ENCODE peak calls at places on chromosomes 4 and X, in four cellular contexts. One of them, this sample, is unnamed.

GRCh38 chr4:151951727-151952078 is 190.9 kb upstream of the GATB start:
- DNase-seq in GM10248: no peak
- DNase-seq in neural crest cell: no peak
- DNase-seq in mammary epithelial cell: no peak
- DNase-seq in this sample: no peak

GRCh38 chrX:24777660-24778059 is 83.9 kb downstream of the POLA1 start:
- DNase-seq in mammary epithelial cell: no peak
- DNase-seq in GM10248: peak
- DNase-seq in neural crest cell: no peak
- DNase-seq in this sample: no peak

GRCh38 chr4:139453041-139453370 is 915 bp upstream of the RAB33B start:
- DNase-seq in mammary epithelial cell: peak
- DNase-seq in GM10248: peak
- DNase-seq in neural crest cell: no peak
- DNase-seq in this sample: no peak

GRCh38 chr4:122119739-122120138 is 32.4 kb upstream of the BLTP1 start:
- DNase-seq in mammary epithelial cell: peak
- DNase-seq in neural crest cell: no peak
- DNase-seq in GM10248: no peak
- DNase-seq in this sample: no peak

GRCh38 chr4:168723020-168723419 is 226.2 kb downstream of the PALLD start:
- DNase-seq in GM10248: no peak
- DNase-seq in neural crest cell: no peak
- DNase-seq in mammary epithelial cell: no peak
- DNase-seq in this sample: no peak

GRCh38 chr4:132195181-132195580 is 953.9 kb upstream of the PCDH10 start:
- DNase-seq in neural crest cell: no peak
- DNase-seq in GM10248: no peak
- DNase-seq in mammary epithelial cell: no peak
- DNase-seq in this sample: no peak

GRCh38 chr4:79141530-79141929 is 184.3 kb downstream of the NAA11 start:
- DNase-seq in mammary epithelial cell: peak
- DNase-seq in GM10248: no peak
- DNase-seq in neural crest cell: no peak
- DNase-seq in this sample: peak

GRCh38 chr4:54227261-54228063 is 1.6 kb upstream of the PDGFRA start:
- DNase-seq in GM10248: no peak
- DNase-seq in neural crest cell: peak
- DNase-seq in mammary epithelial cell: peak
- DNase-seq in this sample: no peak

GRCh38 chr4:125317526-125317880 is 2.7 kb downstream of the FAT4 start:
- DNase-seq in GM10248: peak
- DNase-seq in neural crest cell: peak
- DNase-seq in mammary epithelial cell: peak
- DNase-seq in this sample: peak

GRCh38 chrX:48786341-48786800 is at the start of gene GATA1:
- DNase-seq in GM10248: no peak
- DNase-seq in neural crest cell: no peak
- DNase-seq in mammary epithelial cell: no peak
- DNase-seq in this sample: no peak

GRCh38 chrX:16664626-16665025 is 14.7 kb downstream of the S100G start:
- DNase-seq in mammary epithelial cell: no peak
- DNase-seq in GM10248: no peak
- DNase-seq in neural crest cell: no peak
- DNase-seq in this sample: no peak

GRCh38 chrX:119753639-119754257 is 4.6 kb upstream of the SOWAHD start:
- DNase-seq in neural crest cell: peak
- DNase-seq in GM10248: no peak
- DNase-seq in mammary epithelial cell: no peak
- DNase-seq in this sample: no peak

GRCh38 chrX:14673764-14674163 is 144.4 kb downstream of the GLRA2 start:
- DNase-seq in GM10248: peak
- DNase-seq in mammary epithelial cell: peak
- DNase-seq in neural crest cell: no peak
- DNase-seq in this sample: no peak

GRCh38 chr4:123556526-123556925 is 159.9 kb downstream of the SPRY1 start:
- DNase-seq in GM10248: no peak
- DNase-seq in mammary epithelial cell: no peak
- DNase-seq in neural crest cell: no peak
- DNase-seq in this sample: no peak

GRCh38 chrX:125378205-125378604 is 58.5 kb downstream of the TEX13C start:
- DNase-seq in GM10248: no peak
- DNase-seq in mammary epithelial cell: peak
- DNase-seq in neural crest cell: no peak
- DNase-seq in this sample: no peak

GRCh38 chr4:117134386-117134785 is 49.0 kb upstream of the TRAM1L1 start:
- DNase-seq in mammary epithelial cell: peak
- DNase-seq in neural crest cell: no peak
- DNase-seq in GM10248: peak
- DNase-seq in this sample: no peak

GRCh38 chr4:26879805-26880204 is 19.2 kb downstream of the STIM2 start:
- DNase-seq in neural crest cell: no peak
- DNase-seq in GM10248: no peak
- DNase-seq in mammary epithelial cell: no peak
- DNase-seq in this sample: no peak

GRCh38 chrX:126165721-126166401 is at the start of gene DCAF12L2:
- DNase-seq in neural crest cell: peak
- DNase-seq in GM10248: no peak
- DNase-seq in mammary epithelial cell: no peak
- DNase-seq in this sample: peak

GRCh38 chr4:10623862-10624261 is 60.7 kb downstream of the CLNK start:
- DNase-seq in GM10248: no peak
- DNase-seq in neural crest cell: no peak
- DNase-seq in mammary epithelial cell: no peak
- DNase-seq in this sample: no peak

GRCh38 chrX:3184176-3184930 is 143.1 kb downstream of the ARSF start:
- DNase-seq in mammary epithelial cell: no peak
- DNase-seq in neural crest cell: no peak
- DNase-seq in GM10248: no peak
- DNase-seq in this sample: no peak

GRCh38 chrX:64394874-64395567 is at the start of gene MTMR8:
- DNase-seq in mammary epithelial cell: peak
- DNase-seq in GM10248: peak
- DNase-seq in neural crest cell: peak
- DNase-seq in this sample: peak

GRCh38 chrX:36908801-36909403 is 99.3 kb upstream of the FAM47C start:
- DNase-seq in neural crest cell: no peak
- DNase-seq in GM10248: peak
- DNase-seq in mammary epithelial cell: peak
- DNase-seq in this sample: no peak

GRCh38 chrX:8868906-8869305 is 67.7 kb upstream of the FAM9A start:
- DNase-seq in mammary epithelial cell: peak
- DNase-seq in neural crest cell: no peak
- DNase-seq in GM10248: no peak
- DNase-seq in this sample: no peak

GRCh38 chr4:1013225-1014073 is 2.0 kb downstream of the FGFRL1 start:
- DNase-seq in mammary epithelial cell: no peak
- DNase-seq in GM10248: no peak
- DNase-seq in neural crest cell: no peak
- DNase-seq in this sample: no peak

GRCh38 chr4:3369781-3370660 is 71.7 kb upstream of the HGFAC start:
- DNase-seq in mammary epithelial cell: peak
- DNase-seq in GM10248: peak
- DNase-seq in neural crest cell: peak
- DNase-seq in this sample: no peak

GRCh38 chr4:127549521-127549920 is 83.2 kb upstream of the INTU start:
- DNase-seq in mammary epithelial cell: no peak
- DNase-seq in GM10248: no peak
- DNase-seq in neural crest cell: no peak
- DNase-seq in this sample: no peak

GRCh38 chrX:120251471-120252011 is 929 bp downstream of the ZBTB33 start:
- DNase-seq in mammary epithelial cell: peak
- DNase-seq in neural crest cell: peak
- DNase-seq in GM10248: peak
- DNase-seq in this sample: no peak

GRCh38 chrX:23789386-23790146 is 6.6 kb downstream of the SAT1 start:
- DNase-seq in neural crest cell: no peak
- DNase-seq in mammary epithelial cell: no peak
- DNase-seq in GM10248: no peak
- DNase-seq in this sample: no peak

GRCh38 chr4:84058201-84058600 is 440.9 kb downstream of the NKX6-1 start:
- DNase-seq in GM10248: no peak
- DNase-seq in mammary epithelial cell: no peak
- DNase-seq in neural crest cell: no peak
- DNase-seq in this sample: no peak

GRCh38 chrX:108177321-108177990 is 85.9 kb downstream of the ATG4A start:
- DNase-seq in neural crest cell: no peak
- DNase-seq in GM10248: no peak
- DNase-seq in mammary epithelial cell: no peak
- DNase-seq in this sample: no peak

GRCh38 chrX:29699214-29699613 is 516.1 kb upstream of the MAGEB2 start:
- DNase-seq in GM10248: no peak
- DNase-seq in neural crest cell: no peak
- DNase-seq in mammary epithelial cell: no peak
- DNase-seq in this sample: no peak

GRCh38 chr4:74202062-74202586 is 44.2 kb downstream of the MTHFD2L start:
- DNase-seq in GM10248: no peak
- DNase-seq in neural crest cell: no peak
- DNase-seq in mammary epithelial cell: no peak
- DNase-seq in this sample: no peak

GRCh38 chr4:26355392-26356052 is 34.7 kb downstream of the RBPJ start:
- DNase-seq in mammary epithelial cell: no peak
- DNase-seq in GM10248: no peak
- DNase-seq in neural crest cell: no peak
- DNase-seq in this sample: no peak

GRCh38 chr4:126697748-126698147 is 935.0 kb upstream of the INTU start:
- DNase-seq in neural crest cell: no peak
- DNase-seq in mammary epithelial cell: peak
- DNase-seq in GM10248: no peak
- DNase-seq in this sample: no peak

DNA sequence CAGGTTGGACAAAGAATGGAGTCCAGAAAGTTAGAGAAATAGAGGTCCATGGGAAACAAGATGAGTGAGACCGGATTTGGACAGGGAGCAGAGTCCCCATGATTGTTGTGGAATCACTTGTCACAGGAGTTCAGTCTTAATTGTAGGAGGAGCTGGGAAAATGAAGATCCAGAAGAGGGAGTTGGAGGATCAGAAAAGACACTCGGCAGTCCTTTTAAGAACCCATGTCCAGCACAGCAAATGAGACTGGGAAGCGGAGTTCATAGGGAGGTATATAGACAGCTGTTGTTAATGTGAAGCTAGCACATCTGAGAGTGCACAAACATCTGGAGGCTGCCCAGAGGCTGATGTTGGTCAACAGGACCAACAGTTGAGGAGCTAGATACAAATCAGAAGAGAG is 111.4 kb upstream of the RXFP1 start:
- DNase-seq in neural crest cell: no peak
- DNase-seq in mammary epithelial cell: peak
- DNase-seq in GM10248: no peak
- DNase-seq in this sample: no peak
- TF ChIP-seq CTCF in neural crest cell: no peak
- TF ChIP-seq CTCF in mammary epithelial cell: peak
- TF ChIP-seq CTCF in GM10248: no peak
- TF ChIP-seq CTCF in this sample: no peak

GRCh38 chr4:33543941-33544450 is 2700.3 kb downstream of the ARAP2 start:
- DNase-seq in mammary epithelial cell: no peak
- DNase-seq in neural crest cell: no peak
- DNase-seq in GM10248: no peak
- DNase-seq in this sample: no peak
- TF ChIP-seq CTCF in mammary epithelial cell: no peak
- TF ChIP-seq CTCF in neural crest cell: no peak
- TF ChIP-seq CTCF in GM10248: no peak
- TF ChIP-seq CTCF in this sample: no peak

DNA sequence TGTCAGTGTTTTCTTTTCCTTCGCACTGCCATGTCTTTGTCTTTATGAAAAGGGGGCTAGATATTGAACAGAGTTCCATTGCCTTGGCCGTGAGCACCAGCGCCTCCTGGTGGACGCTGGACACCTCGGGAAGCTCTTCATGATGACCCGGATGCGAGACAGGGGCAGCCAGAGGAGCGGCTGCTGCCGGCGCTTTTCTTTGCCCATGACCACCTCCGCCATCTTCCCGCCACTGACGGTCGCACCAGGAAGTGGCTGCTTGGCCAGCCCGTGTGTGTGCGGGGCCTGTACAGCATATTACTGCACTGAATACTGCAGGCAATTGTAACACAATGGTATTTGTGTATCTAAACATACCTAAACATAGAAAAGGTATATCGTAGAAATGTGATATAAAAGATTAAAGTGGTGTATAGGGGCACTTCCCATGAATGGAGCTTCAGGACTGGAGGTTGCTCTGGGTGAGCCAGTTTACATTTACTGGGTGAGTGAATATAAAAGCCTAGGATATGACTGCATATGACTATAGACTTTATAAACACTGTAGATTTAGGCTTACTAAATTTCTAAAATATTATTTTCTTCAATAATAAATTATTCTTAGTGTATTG is 15.8 kb upstream of the GRIA2 start:
- DNase-seq in GM10248: peak
- DNase-seq in neural crest cell: peak
- DNase-seq in mammary epithelial cell: no peak
- DNase-seq in this sample: no peak
- TF ChIP-seq CTCF in GM10248: peak
- TF ChIP-seq CTCF in neural crest cell: peak
- TF ChIP-seq CTCF in mammary epithelial cell: peak
- TF ChIP-seq CTCF in this sample: peak

DNA sequence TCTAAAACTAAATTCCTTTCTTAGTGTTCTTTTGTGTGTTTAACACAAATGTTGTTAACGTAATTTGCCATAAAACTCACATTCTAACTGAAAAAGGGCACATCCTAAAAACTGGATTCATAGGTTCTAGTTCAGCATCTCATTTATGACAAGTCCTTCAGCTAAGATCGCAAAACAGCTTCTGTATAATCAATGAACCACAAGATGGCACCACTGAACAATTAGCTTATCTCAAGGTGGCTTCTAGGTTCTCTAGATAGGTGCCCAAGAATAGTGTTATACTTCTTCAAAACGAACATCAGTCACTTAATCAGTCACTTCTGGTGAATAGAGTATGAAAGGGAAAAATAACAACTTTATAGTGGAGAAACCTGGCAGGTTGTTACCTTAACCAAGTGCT is 54.3 kb downstream of the NRK start:
- DNase-seq in mammary epithelial cell: peak
- DNase-seq in neural crest cell: no peak
- DNase-seq in GM10248: no peak
- DNase-seq in this sample: no peak
- TF ChIP-seq CTCF in mammary epithelial cell: peak
- TF ChIP-seq CTCF in neural crest cell: peak
- TF ChIP-seq CTCF in GM10248: peak
- TF ChIP-seq CTCF in this sample: peak

GRCh38 chr4:31692407-31692940 is 972.3 kb downstream of the PCDH7 start:
- DNase-seq in GM10248: no peak
- DNase-seq in mammary epithelial cell: no peak
- DNase-seq in neural crest cell: no peak
- DNase-seq in this sample: no peak
- TF ChIP-seq CTCF in GM10248: no peak
- TF ChIP-seq CTCF in mammary epithelial cell: peak
- TF ChIP-seq CTCF in neural crest cell: no peak
- TF ChIP-seq CTCF in this sample: no peak

GRCh38 chr4:77047037-77047436 is 28.8 kb downstream of the CCNI start:
- DNase-seq in mammary epithelial cell: no peak
- DNase-seq in GM10248: no peak
- DNase-seq in neural crest cell: no peak
- DNase-seq in this sample: no peak
- TF ChIP-seq CTCF in mammary epithelial cell: peak
- TF ChIP-seq CTCF in GM10248: peak
- TF ChIP-seq CTCF in neural crest cell: peak
- TF ChIP-seq CTCF in this sample: peak